ENCODE peak calls at places on chromosome 5, in seven cellular contexts. M is effector memory CD4-positive, alpha-beta T cell; X is adrenal gland; S is psoas muscle; U is OCI-LY7; B is ovary; J is transverse colon. R is an unnamed sample. For H3K4me1, the result is how much of the 10 kb centered on the place peaks cover.

GRCh38 chr5:138032572-138033274 is at the start of gene FAM13B:
- DNase-seq in J (peak), U (peak), X (peak), S (peak), M (peak), B (peak), R (peak)

GRCh38 chr5:162456096-162456495 is 388.5 kb downstream of the GABRG2 start:
- DNase-seq in M (no peak), X (no peak), J (no peak), S (no peak), B (no peak), U (no peak), R (no peak)

GRCh38 chr5:45383985-45384384 is 312.2 kb downstream of the HCN1 start:
- DNase-seq in X (no peak), M (no peak), B (no peak), S (no peak), J (no peak), U (no peak), R (no peak)

GRCh38 chr5:28542968-28543367 is 1504.6 kb upstream of the CDH9 start:
- DNase-seq in S (no peak), J (no peak), M (no peak), B (no peak), U (no peak), X (no peak), R (no peak)

GRCh38 chr5:137152616-137153015 is 346.5 kb downstream of the SPOCK1 start:
- DNase-seq in X (no peak), J (no peak), B (no peak), U (no peak), M (no peak), S (no peak), R (no peak)

GRCh38 chr5:1958211-1959010 is 75.7 kb upstream of the IRX4 start:
- DNase-seq in S (no peak), U (no peak), M (no peak), B (no peak), J (no peak), X (no peak), R (no peak)

GRCh38 chr5:54159153-54159836 is 151.1 kb downstream of the ARL15 start:
- DNase-seq in M (no peak), B (no peak), X (no peak), U (peak), S (no peak), J (no peak), R (no peak)

GRCh38 chr5:88269222-88269771 is 652 bp upstream of the TMEM161B start:
- DNase-seq in S (no peak), J (peak), U (peak), B (no peak), X (peak), M (peak), R (no peak)

GRCh38 chr5:142701673-142702311 is 15.9 kb upstream of the FGF1 start:
- DNase-seq in S (no peak), B (no peak), J (no peak), M (no peak), X (no peak), U (no peak), R (no peak)

GRCh38 chr5:90877049-90877448 is 318.5 kb downstream of the ADGRV1 start:
- DNase-seq in B (no peak), X (no peak), S (no peak), M (no peak), U (no peak), J (no peak), R (no peak)

GRCh38 chr5:90881626-90882150 is 323.1 kb downstream of the ADGRV1 start:
- DNase-seq in J (no peak), B (no peak), M (no peak), X (no peak), S (no peak), U (no peak), R (no peak)

GRCh38 chr5:90876366-90876765 is 317.8 kb downstream of the ADGRV1 start:
- DNase-seq in S (no peak), M (no peak), X (no peak), U (no peak), B (no peak), J (no peak), R (no peak)

GRCh38 chr5:90878081-90878480 is 319.5 kb downstream of the ADGRV1 start:
- DNase-seq in X (peak), U (no peak), S (no peak), M (no peak), J (peak), B (peak), R (no peak)

DNA sequence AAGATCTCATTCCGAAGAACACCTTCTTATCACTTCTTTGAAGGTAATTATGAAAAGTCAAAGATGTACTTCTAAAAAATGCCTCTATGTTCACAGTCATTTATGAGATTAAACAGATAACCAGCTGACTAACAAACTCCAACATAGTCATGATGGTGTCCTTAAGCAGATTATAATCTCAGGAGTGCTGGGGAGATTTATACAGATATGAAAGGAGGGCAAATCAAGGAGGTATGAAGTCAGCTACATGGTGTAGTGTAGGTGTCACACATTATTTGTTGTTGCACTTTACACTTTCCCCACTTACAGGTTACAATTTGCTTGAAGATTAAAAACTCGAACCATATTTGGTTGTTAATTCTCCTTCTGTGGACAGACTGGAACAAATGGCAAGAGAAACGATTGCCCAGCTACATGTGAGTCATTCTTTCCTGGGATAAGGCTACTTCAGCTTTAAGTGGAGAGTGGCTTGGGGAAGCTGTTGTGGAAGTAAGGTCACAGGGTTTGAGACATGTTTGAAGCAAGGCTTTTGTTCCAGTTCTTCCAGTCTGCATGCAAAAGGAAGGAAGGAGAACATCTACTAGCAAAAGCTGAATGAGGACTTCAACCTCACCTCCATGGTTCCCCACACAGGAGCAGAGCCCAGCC is 320.1 kb downstream of the ADGRV1 start:
- DNase-seq in B (no peak), U (no peak), M (no peak), X (peak), J (no peak), S (no peak), R (no peak)
- H3K27ac ChIP-seq in B (peak), U (no peak), M (no peak), X (peak), J (peak), S (peak), R (peak)

GRCh38 chr5:95801961-95802360 is 20.6 kb downstream of the GLRX start:
- DNase-seq in B (no peak), M (no peak), S (no peak), U (no peak), X (no peak), J (no peak), R (no peak)

GRCh38 chr5:95808013-95808685 is 14.4 kb downstream of the GLRX start:
- DNase-seq in M (no peak), B (no peak), S (no peak), J (peak), X (no peak), U (no peak), R (no peak)

GRCh38 chr5:95803271-95804148 is 19.0 kb downstream of the GLRX start:
- DNase-seq in U (no peak), B (no peak), S (no peak), J (no peak), X (no peak), M (no peak), R (no peak)

GRCh38 chr5:95806687-95807086 is 15.8 kb downstream of the GLRX start:
- DNase-seq in M (no peak), U (no peak), S (no peak), X (no peak), B (no peak), J (no peak), R (no peak)

DNA sequence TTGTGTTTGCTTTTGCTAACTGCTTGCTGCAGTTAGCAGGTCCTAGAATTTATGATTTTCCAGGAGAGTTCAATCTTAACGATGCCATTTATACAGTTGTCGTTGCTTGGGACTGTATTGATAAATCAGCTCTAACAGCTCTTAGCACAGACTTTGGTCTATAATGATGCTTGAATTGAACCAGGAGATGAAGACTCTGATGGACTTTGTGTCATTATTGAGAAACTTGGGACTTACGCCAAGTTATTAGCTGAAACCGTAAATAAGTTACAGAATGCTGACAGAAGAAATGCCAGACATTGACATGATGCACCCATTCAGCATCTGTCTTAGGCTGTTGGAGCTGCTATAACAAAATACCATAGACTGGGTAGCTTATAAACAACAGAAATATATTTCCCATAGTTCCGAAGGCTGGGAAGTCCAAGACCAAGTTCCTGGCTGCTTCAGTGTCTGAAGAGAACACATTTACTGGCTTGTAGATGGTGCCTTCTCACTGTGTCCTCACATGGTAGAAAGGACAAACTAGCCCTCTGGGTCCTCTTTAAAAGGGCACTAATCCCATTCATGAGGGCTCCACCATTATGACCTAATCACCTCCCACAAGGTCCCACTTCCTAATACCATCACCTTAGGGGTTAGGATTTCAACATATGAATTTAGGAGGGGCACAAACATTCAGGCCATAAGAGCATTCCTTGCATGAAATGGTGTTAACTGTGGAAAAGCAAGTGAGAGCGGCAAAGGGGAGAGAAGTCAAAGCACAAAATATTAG is 17.6 kb downstream of the GLRX start:
- DNase-seq in X (no peak), S (no peak), B (no peak), M (no peak), U (no peak), J (no peak), R (no peak)
- H3K4me1 ChIP-seq in X (under half), S (under half), B (under half), M (under half), U (under half), J (under half), R (half or more)

DNA sequence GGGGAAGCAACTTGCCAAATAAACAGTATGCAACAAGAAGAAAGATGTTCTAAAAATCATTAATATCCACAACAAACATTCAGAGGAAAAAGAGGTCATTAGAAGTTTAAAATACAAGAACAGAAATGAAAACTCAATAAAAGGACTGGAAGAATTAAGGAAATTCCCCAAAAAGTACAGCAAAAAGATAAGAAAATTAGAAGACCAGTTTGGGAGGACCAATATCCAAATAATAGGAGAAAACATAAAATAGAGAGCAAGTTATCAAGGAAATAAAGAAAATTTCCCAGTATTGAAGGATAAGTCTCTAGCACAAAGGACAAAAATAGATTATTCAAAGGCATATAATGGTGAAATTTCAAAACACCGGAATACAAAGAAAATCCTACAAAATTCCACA is 21.9 kb downstream of the DIAPH1 start:
- DNase-seq in B (no peak), S (no peak), M (no peak), X (no peak), U (no peak), J (no peak), R (no peak)
- H3K27ac ChIP-seq in B (no peak), S (peak), M (no peak), X (no peak), U (no peak), J (no peak), R (peak)

GRCh38 chr5:171451421-171451820 is 32.0 kb downstream of the FGF18 start:
- DNase-seq in M (no peak), U (no peak), S (peak), B (no peak), J (no peak), X (no peak), R (no peak)
- H3K4me1 ChIP-seq in M (under half), U (under half), S (under half), B (under half), J (under half), X (under half), R (under half)

DNA sequence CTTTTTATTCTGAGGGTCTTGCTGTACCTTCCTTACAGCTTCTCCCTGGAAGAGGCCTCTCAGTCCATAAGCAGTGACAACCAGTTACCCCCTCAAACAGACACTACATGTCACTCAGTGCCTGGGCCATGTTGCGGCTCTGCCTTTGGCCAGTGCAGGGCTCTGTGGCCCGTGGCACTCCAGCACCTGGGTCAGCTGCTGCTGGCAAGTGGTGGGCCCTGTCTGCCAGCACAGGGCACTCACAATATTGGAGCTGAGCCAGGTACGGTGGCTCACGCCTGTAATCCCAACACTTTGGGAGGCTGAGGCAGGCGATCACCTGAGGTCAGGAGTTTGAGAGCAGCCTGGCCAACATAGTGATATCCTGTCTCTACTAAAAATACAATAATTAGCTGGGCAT is 24.2 kb downstream of the DAP start:
- DNase-seq in U (no peak), J (no peak), S (no peak), X (no peak), M (no peak), B (no peak), R (no peak)
- H3K27ac ChIP-seq in U (no peak), J (no peak), S (no peak), X (no peak), M (no peak), B (no peak), R (no peak)

GRCh38 chr5:133338504-133339355 is 273.6 kb downstream of the FSTL4 start:
- DNase-seq in J (no peak), M (no peak), S (no peak), X (no peak), U (no peak), B (no peak), R (no peak)
- H3K4me1 ChIP-seq in J (under half), M (under half), S (under half), X (under half), U (under half), B (under half), R (under half)

DNA sequence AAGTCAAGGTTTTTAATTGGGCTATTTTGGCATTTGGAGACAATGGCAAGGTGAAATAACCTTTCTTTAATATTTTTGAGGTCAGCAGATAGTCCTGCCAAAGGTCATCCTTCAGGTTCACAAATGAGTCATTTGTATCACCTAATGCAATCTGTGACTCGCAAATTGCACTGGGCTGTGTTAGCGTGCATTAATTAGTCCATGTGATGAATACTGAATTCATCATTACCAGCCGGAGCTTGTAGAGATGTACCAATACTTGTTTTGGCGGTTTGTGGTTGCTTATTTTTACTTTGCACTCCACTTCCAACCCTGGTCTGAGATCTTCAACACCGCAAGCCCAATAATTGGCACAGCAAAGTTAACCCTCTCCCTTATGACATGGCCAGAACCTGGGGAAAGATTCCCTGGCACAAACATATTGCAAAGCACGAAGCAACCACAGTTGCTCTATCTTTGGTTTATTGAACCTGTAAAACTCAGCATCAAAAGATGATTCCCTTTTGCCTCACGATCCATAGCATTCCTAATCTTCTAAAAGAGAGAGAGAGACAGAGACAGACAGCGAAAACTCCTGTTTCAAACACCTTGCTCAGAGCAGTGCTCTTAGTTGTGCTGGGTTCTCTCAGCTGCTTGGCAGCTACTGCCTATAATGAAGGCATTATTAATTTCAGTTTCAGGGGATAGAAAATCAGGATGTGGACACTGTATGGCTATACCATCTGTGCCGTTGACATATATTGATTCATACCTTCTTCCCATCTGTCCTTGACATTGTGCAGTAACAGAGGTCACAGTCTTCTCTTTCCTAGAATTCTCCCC is 178.1 kb downstream of the EBF1 start:
- DNase-seq in X (no peak), M (no peak), B (no peak), U (no peak), S (no peak), J (no peak), R (no peak)
- H3K27ac ChIP-seq in X (no peak), M (no peak), B (no peak), U (no peak), S (no peak), J (no peak), R (no peak)